ENCODE peak calls at places on chromosome 19, in four cellular contexts. X is coronary artery, O is H9, Y is OCI-LY7. Q is an unnamed sample.

GRCh38 chr19:8655340-8655709 is 24.9 kb downstream of the NFILZ start:
- DNase-seq in Y (peak), O (no peak), X (no peak), Q (no peak)

GRCh38 chr19:28961772-28962500 is 251.0 kb downstream of the UQCRFS1 start:
- DNase-seq in X (no peak), Y (no peak), O (no peak), Q (no peak)

GRCh38 chr19:44723952-44724319 is 24.6 kb upstream of the BCL3 start:
- DNase-seq in X (peak), Y (peak), O (peak), Q (peak)

GRCh38 chr19:29875931-29876330 is 64.1 kb downstream of the CCNE1 start:
- DNase-seq in O (no peak), X (no peak), Y (no peak), Q (no peak)

GRCh38 chr19:30743702-30744101 is 371.5 kb downstream of the ZNF536 start:
- DNase-seq in X (peak), Y (no peak), O (no peak), Q (peak)

GRCh38 chr19:23946569-23946968 is 31.9 kb downstream of the ZNF726 start:
- DNase-seq in Y (no peak), X (no peak), O (no peak), Q (no peak)

GRCh38 chr19:48395499-48395898 is 2.0 kb downstream of the GRIN2D start:
- DNase-seq in O (no peak), X (no peak), Y (no peak), Q (no peak)

GRCh38 chr19:29530549-29531457 is 5.0 kb downstream of the VSTM2B start:
- DNase-seq in Y (no peak), O (no peak), X (no peak), Q (no peak)

GRCh38 chr19:44891016-44891882 is at the start of gene TOMM40:
- DNase-seq in X (peak), O (no peak), Y (peak), Q (no peak)

GRCh38 chr19:8552810-8553209 is 24.4 kb downstream of the MYO1F start:
- DNase-seq in X (no peak), O (peak), Y (peak), Q (no peak)

GRCh38 chr19:31402931-31403330 is 53.7 kb upstream of the TSHZ3 start:
- DNase-seq in Y (no peak), O (no peak), X (no peak), Q (no peak)

GRCh38 chr19:3533563-3534216 is 5.3 kb upstream of the TEKTIP1 start:
- DNase-seq in Y (no peak), O (no peak), X (no peak), Q (no peak)

GRCh38 chr19:51551673-51552440 is 19.2 kb upstream of the ZNF175 start:
- DNase-seq in X (no peak), O (no peak), Y (no peak), Q (no peak)

GRCh38 chr19:54010474-54010873 is 19.0 kb downstream of the CACNG6 start:
- DNase-seq in O (no peak), Y (no peak), X (no peak), Q (no peak)

GRCh38 chr19:38057954-38058690 is 151.1 kb downstream of the SIPA1L3 start:
- DNase-seq in Y (peak), X (no peak), O (no peak), Q (no peak)

GRCh38 chr19:15372470-15372869 is 7.1 kb downstream of the AKAP8 start:
- DNase-seq in Y (no peak), O (no peak), X (no peak), Q (no peak)

GRCh38 chr19:13132471-13133166 is 14.6 kb downstream of the NACC1 start:
- DNase-seq in X (no peak), O (peak), Y (no peak), Q (no peak)

GRCh38 chr19:58212336-58213074 is 16.2 kb upstream of the ZNF544 start:
- DNase-seq in Y (no peak), O (no peak), X (no peak), Q (no peak)

GRCh38 chr19:11737964-11738745 is 591 bp downstream of the ZNF823 start:
- DNase-seq in X (peak), Y (peak), O (peak), Q (peak)
- TF ChIP-seq CTCF in X (no peak), Y (peak), O (peak), Q (no peak)

GRCh38 chr19:6417713-6418561 is 6.7 kb downstream of the KHSRP start:
- DNase-seq in X (no peak), Y (no peak), O (no peak), Q (no peak)
- TF ChIP-seq CTCF in X (no peak), Y (peak), O (peak), Q (peak)

GRCh38 chr19:10334340-10335148 is 1.2 kb upstream of the RAVER1 start:
- DNase-seq in X (peak), O (peak), Y (peak), Q (peak)
- TF ChIP-seq CTCF in X (no peak), O (no peak), Y (no peak), Q (no peak)

GRCh38 chr19:39413269-39413902 is 917 bp downstream of the PLEKHG2 start:
- DNase-seq in Y (peak), X (no peak), O (no peak), Q (no peak)

GRCh38 chr19:39411832-39412099 is 703 bp upstream of the PLEKHG2 start:
- DNase-seq in O (peak), Y (peak), X (peak), Q (peak)

GRCh38 chr19:39412867-39413268 is 399 bp downstream of the PLEKHG2 start:
- DNase-seq in Y (no peak), O (no peak), X (no peak), Q (no peak)

GRCh38 chr19:39411006-39411831 is 1.2 kb upstream of the PLEKHG2 start:
- DNase-seq in Y (no peak), X (peak), O (no peak), Q (no peak)

GRCh38 chr19:39412100-39412866 is at the start of gene PLEKHG2:
- DNase-seq in Y (peak), X (peak), O (peak), Q (peak)
- TF ChIP-seq CTCF in Y (peak), X (peak), O (peak), Q (peak)

GRCh38 chr19:1843646-1844394 is 4.5 kb downstream of the REXO1 start:
- DNase-seq in O (no peak), Y (no peak), X (no peak), Q (no peak)
- TF ChIP-seq CTCF in O (peak), Y (peak), X (no peak), Q (peak)

Q was measured in osteocyte.